ENCODE peak calls at places on chromosomes 7 and 10, in six cellular contexts. H is AG09319; Z is stimulated activated CD4-positive, alpha-beta T cell treated with anti-CD3 and anti-CD28 coated beads, Interleukin-2, amount 100 ng/mL, for 48 hours; A is T-helper 17 cell; W is retina; V is COR-L47. T is an unnamed sample.
A peak's percentile ranks its signal among the peaks of the same experiment; 100 is the strongest.

GRCh38 chr7:35993663-35994622 is 159.1 kb upstream of the EEPD1 start:
- DNase-seq in A (no peak), W (no peak), Z (no peak), H (no peak), V (no peak), T (no peak)

GRCh38 chr7:50321678-50322077 is 17.2 kb downstream of the IKZF1 start:
- DNase-seq in W (no peak), V (no peak), A (no peak), H (no peak), Z (no peak), T (no peak)

GRCh38 chr10:72310636-72311035 is 36.9 kb downstream of the DDIT4 start:
- DNase-seq in A (no peak), V (no peak), Z (no peak), H (no peak), W (no peak), T (no peak)

GRCh38 chr7:69845721-69846495 is 247.6 kb downstream of the AUTS2 start:
- DNase-seq in V (no peak), H (no peak), W (no peak), Z (no peak), A (no peak), T (peak; percentile 9)

GRCh38 chr7:102215281-102215680 is 71.4 kb upstream of the SH2B2 start:
- DNase-seq in H (no peak), V (no peak), Z (no peak), W (peak; percentile 58), A (no peak), T (no peak)

GRCh38 chr10:70777063-70777875 is 7.9 kb downstream of the TBATA start:
- DNase-seq in V (no peak), H (no peak), Z (no peak), W (no peak), A (no peak), T (no peak)

GRCh38 chr10:110508806-110509544 is 11.3 kb downstream of the DUSP5 start:
- DNase-seq in V (peak; percentile 72), H (no peak), Z (no peak), W (no peak), A (no peak), T (peak; percentile 3)

GRCh38 chr10:86205086-86205760 is 161.4 kb downstream of the GRID1 start:
- DNase-seq in A (no peak), W (no peak), V (no peak), Z (no peak), H (no peak), T (no peak)

GRCh38 chr7:135888740-135889139 is 88.4 kb downstream of the MTPN start:
- DNase-seq in W (no peak), V (no peak), Z (no peak), A (no peak), H (no peak), T (no peak)

GRCh38 chr10:132904169-132904813 is 38.1 kb downstream of the CFAP46 start:
- DNase-seq in Z (peak; percentile 51), H (no peak), A (no peak), W (peak; percentile 67), V (peak; percentile 52), T (no peak)

GRCh38 chr7:36945612-36946400 is 221.5 kb upstream of the AOAH start:
- DNase-seq in Z (no peak), A (no peak), V (peak; percentile 83), H (no peak), W (no peak), T (peak; percentile 94)

GRCh38 chr10:64546073-64546472 is 1024.9 kb downstream of the REEP3 start:
- DNase-seq in H (no peak), W (no peak), Z (no peak), V (no peak), A (no peak), T (no peak)

GRCh38 chr10:114389429-114389828 is 14.9 kb downstream of the AFAP1L2 start:
- DNase-seq in V (no peak), Z (no peak), H (no peak), A (no peak), W (no peak), T (no peak)